ENCODE peak calls at places on chromosomes 2 and 18, in six cellular contexts. T, S, Q, U, O and Y are unnamed samples.

GRCh38 chr18:49072524-49072934 is 121.8 kb upstream of the SMAD7 start:
- ATAC-seq in Q (no peak), T (peak; percentile 69), S (no peak), O (peak; percentile 92), U (no peak), Y (peak; percentile 32)

GRCh38 chr18:24987271-24987932 is 364.6 kb downstream of the ZNF521 start:
- ATAC-seq in Q (no peak), T (peak; percentile 78), O (peak; percentile 72), U (no peak), S (no peak), Y (no peak)

GRCh38 chr2:226446406-226447001 is 353.1 kb downstream of the IRS1 start:
- ATAC-seq in S (no peak), O (peak; percentile 56), T (peak; percentile 79), Q (no peak), U (no peak), Y (no peak)

GRCh38 chr2:100742884-100743283 is 77.1 kb upstream of the NPAS2 start:
- ATAC-seq in T (peak; percentile 77), Q (no peak), S (no peak), O (peak; percentile 79), U (no peak), Y (no peak)

GRCh38 chr2:179059026-179059680 is 9.2 kb upstream of the CCDC141 start:
- ATAC-seq in Q (no peak), S (peak; percentile 94), U (no peak), O (no peak), T (no peak), Y (no peak)

GRCh38 chr2:9761547-9761946 is 81.7 kb upstream of the TAF1B start:
- ATAC-seq in O (peak; percentile 8), S (no peak), T (peak; percentile 35), U (no peak), Q (no peak), Y (no peak)

GRCh38 chr18:49170925-49171509 is 220.3 kb upstream of the SMAD7 start:
- ATAC-seq in U (no peak), T (no peak), O (peak; percentile 77), Q (no peak), S (no peak), Y (no peak)

GRCh38 chr2:127035212-127035611 is 71.7 kb downstream of the BIN1 start:
- ATAC-seq in S (peak; percentile 75), Q (no peak), U (no peak), O (no peak), T (no peak), Y (no peak)

GRCh38 chr2:231900486-231900942 is 25.7 kb downstream of the NPPC start:
- ATAC-seq in S (peak; percentile 100), Q (peak; percentile 84), U (peak; percentile 60), T (peak; percentile 74), O (peak; percentile 88), Y (peak; percentile 78)

GRCh38 chr2:30424231-30424630 is 22.8 kb upstream of the LCLAT1 start:
- ATAC-seq in U (no peak), O (no peak), T (no peak), Q (no peak), S (no peak), Y (no peak)

GRCh38 chr18:80245781-80246655 is 1.3 kb downstream of the PARD6G start:
- ATAC-seq in Q (no peak), S (peak; percentile 16), O (peak; percentile 52), U (no peak), T (no peak), Y (no peak)

GRCh38 chr2:181573140-181573736 is 83.7 kb downstream of the CERKL start:
- ATAC-seq in U (no peak), O (no peak), Q (no peak), T (no peak), S (no peak), Y (no peak)

GRCh38 chr2:233381013-233381995 is 27.0 kb downstream of the DGKD start:
- ATAC-seq in U (no peak), S (peak; percentile 12), Q (no peak), O (no peak), T (no peak), Y (no peak)

GRCh38 chr18:22838639-22839487 is 94.3 kb upstream of the RBBP8 start:
- ATAC-seq in S (peak; percentile 89), U (peak; percentile 69), O (no peak), T (no peak), Q (peak; percentile 86), Y (peak; percentile 93)

GRCh38 chr2:41598161-41598894 is 449.5 kb upstream of the PKDCC start:
- ATAC-seq in S (no peak), Q (no peak), O (peak; percentile 91), U (no peak), T (peak; percentile 86), Y (no peak)

GRCh38 chr2:31580321-31581117 is at the start of gene SRD5A2:
- ATAC-seq in Q (no peak), S (no peak), T (no peak), U (no peak), O (no peak), Y (no peak)

GRCh38 chr2:156456616-156457015 is 20.4 kb downstream of the GPD2 start:
- ATAC-seq in O (no peak), U (peak; percentile 32), S (peak; percentile 93), T (no peak), Q (peak; percentile 63), Y (no peak)

GRCh38 chr2:233031556-233032500 is 644 bp upstream of the NEU2 start:
- ATAC-seq in O (no peak), U (no peak), S (no peak), T (no peak), Q (no peak), Y (no peak)

GRCh38 chr2:47050762-47051161 is 104.3 kb downstream of the STPG4 start:
- ATAC-seq in U (no peak), O (no peak), S (no peak), Q (no peak), T (peak; percentile 51), Y (no peak)

GRCh38 chr2:137093116-137093515 is 327.8 kb downstream of the THSD7B start:
- ATAC-seq in O (no peak), U (no peak), T (no peak), S (no peak), Q (no peak), Y (no peak)

GRCh38 chr2:135258193-135258592 is 206.1 kb downstream of the RAB3GAP1 start:
- ATAC-seq in T (no peak), S (no peak), Q (no peak), O (no peak), U (no peak), Y (no peak)

GRCh38 chr18:43847164-43848091 is 570.1 kb upstream of the SYT4 start:
- ATAC-seq in Q (no peak), O (no peak), U (no peak), S (no peak), T (no peak), Y (no peak)

GRCh38 chr2:27901219-27901618 is 10.7 kb downstream of the BABAM2 start:
- ATAC-seq in Q (peak; percentile 72), O (no peak), U (peak; percentile 79), T (no peak), S (no peak), Y (peak; percentile 76)

GRCh38 chr2:122739732-122740593 is 984.5 kb downstream of the TSN start:
- ATAC-seq in Q (no peak), T (no peak), S (peak; percentile 57), O (no peak), U (no peak), Y (no peak)

GRCh38 chr2:95359035-95359434 is 43.5 kb upstream of the FAHD2A start:
- ATAC-seq in T (no peak), U (no peak), S (no peak), Q (no peak), O (no peak), Y (no peak)

GRCh38 chr2:128808462-128809255 is 490.0 kb upstream of the HS6ST1 start:
- ATAC-seq in S (no peak), O (peak; percentile 56), Q (no peak), T (peak; percentile 52), U (no peak), Y (no peak)

GRCh38 chr2:216632952-216633615 is at the start of gene IGFBP2:
- ATAC-seq in S (no peak), Q (no peak), U (peak; percentile 58), T (peak; percentile 32), O (peak; percentile 44), Y (no peak)

GRCh38 chr2:205405752-205406151 is 276.5 kb upstream of the NRP2 start:
- ATAC-seq in T (no peak), S (no peak), Q (no peak), U (no peak), O (no peak), Y (no peak)

GRCh38 chr2:19810148-19810547 is 91.6 kb downstream of the TTC32 start:
- ATAC-seq in S (peak; percentile 40), U (no peak), Q (no peak), O (no peak), T (no peak), Y (no peak)